ENCODE peak calls at places on chromosomes 16 and 17, in ten cellular contexts. A is K562, P is HepG2, U is tibial nerve, H is sigmoid colon, I is esophagus muscularis mucosa, S is A549, L is upper lobe of left lung, V is stomach, F is transverse colon. R is an unnamed sample.

GRCh38 chr16:67101683-67102082 is 8.1 kb upstream of the PHAF1 start:
- DNase-seq in S (no peak), I (no peak), A (no peak), V (no peak), H (no peak), L (no peak), U (no peak), P (no peak), F (no peak), R (no peak)

GRCh38 chr17:7383371-7383741 is 2.5 kb downstream of the TNK1 start:
- DNase-seq in P (no peak), V (no peak), A (no peak), L (peak), H (no peak), F (no peak), U (no peak), S (no peak), I (no peak), R (peak)

GRCh38 chr17:6706499-6706898 is 6.7 kb downstream of the SLC13A5 start:
- DNase-seq in S (no peak), L (peak), V (peak), I (no peak), A (no peak), H (peak), P (no peak), F (no peak), U (no peak), R (no peak)

GRCh38 chr16:83473109-83473508 is 334.7 kb upstream of the HSBP1 start:
- DNase-seq in P (no peak), A (no peak), V (no peak), S (no peak), I (no peak), H (no peak), L (no peak), F (no peak), U (no peak), R (no peak)

GRCh38 chr16:68760671-68761275 is 23.7 kb downstream of the CDH1 start:
- DNase-seq in F (peak), V (no peak), H (no peak), P (peak), A (peak), I (no peak), U (no peak), L (no peak), S (peak), R (no peak)

GRCh38 chr16:74568961-74569631 is 37.8 kb downstream of the GLG1 start:
- DNase-seq in H (no peak), U (no peak), S (no peak), L (no peak), I (no peak), P (no peak), V (no peak), F (no peak), A (no peak), R (no peak)

GRCh38 chr17:29643817-29644160 is 21.1 kb upstream of the CORO6 start:
- DNase-seq in V (no peak), P (no peak), U (no peak), L (no peak), S (no peak), F (no peak), H (no peak), A (no peak), I (no peak), R (no peak)

GRCh38 chr17:68910256-68910705 is 44.9 kb downstream of the ABCA8 start:
- DNase-seq in P (no peak), S (no peak), U (no peak), H (peak), V (no peak), I (no peak), A (peak), L (no peak), F (no peak), R (peak)

GRCh38 chr16:55710466-55710865 is 54.7 kb downstream of the SLC6A2 start:
- DNase-seq in L (no peak), S (no peak), I (no peak), H (no peak), A (no peak), F (no peak), V (no peak), P (no peak), U (no peak), R (no peak)

GRCh38 chr16:89320717-89321501 is 103.4 kb downstream of the ZNF778 start:
- DNase-seq in H (no peak), U (no peak), P (no peak), S (peak), F (peak), L (peak), V (peak), I (no peak), A (peak), R (no peak)

GRCh38 chr16:29319726-29320125 is 86.8 kb downstream of the NPIPB11 start:
- DNase-seq in A (no peak), S (no peak), P (no peak), U (no peak), V (no peak), L (no peak), F (no peak), I (no peak), H (no peak), R (no peak)

GRCh38 chr16:77918792-77919707 is 103.3 kb upstream of the CLEC3A start:
- DNase-seq in F (no peak), U (no peak), V (no peak), P (peak), H (no peak), I (no peak), A (no peak), L (no peak), S (peak), R (no peak)

GRCh38 chr17:73420897-73421296 is 109.1 kb upstream of the CDC42EP4 start:
- DNase-seq in V (no peak), H (peak), P (peak), A (peak), S (peak), F (no peak), I (no peak), U (no peak), L (no peak), R (no peak)

GRCh38 chr17:77836557-77837041 is 121.9 kb upstream of the TNRC6C start:
- DNase-seq in P (no peak), L (no peak), F (no peak), H (peak), S (peak), A (no peak), V (no peak), I (no peak), U (no peak), R (no peak)

GRCh38 chr16:72921106-72921505 is 126.8 kb downstream of the ZFHX3 start:
- DNase-seq in P (no peak), U (no peak), A (no peak), S (no peak), I (no peak), F (no peak), H (peak), V (no peak), L (no peak), R (no peak)

GRCh38 chr16:53753431-53753830 is 49.5 kb downstream of the FTO start:
- DNase-seq in A (no peak), L (no peak), V (no peak), P (no peak), I (no peak), U (no peak), H (no peak), F (no peak), S (no peak), R (no peak)

GRCh38 chr16:265711-266110 is 10.0 kb downstream of the RGS11 start:
- DNase-seq in S (no peak), I (no peak), H (no peak), U (no peak), V (peak), L (peak), A (no peak), F (no peak), P (no peak), R (no peak)

GRCh38 chr17:18027280-18027679 is 11.7 kb downstream of the ATPAF2 start:
- DNase-seq in V (no peak), U (no peak), I (no peak), L (no peak), A (no peak), F (no peak), P (no peak), S (no peak), H (no peak), R (no peak)

GRCh38 chr17:57685499-57686132 is 59.5 kb downstream of the CCDC182 start:
- DNase-seq in S (no peak), H (no peak), A (no peak), V (no peak), F (no peak), I (peak), U (no peak), L (no peak), P (no peak), R (no peak)
- TF ChIP-seq POLR2A in S (no peak), H (no peak), A (no peak), V (no peak), F (no peak), I (no peak), U (no peak), L (no peak), P (no peak), R (no peak)

DNA sequence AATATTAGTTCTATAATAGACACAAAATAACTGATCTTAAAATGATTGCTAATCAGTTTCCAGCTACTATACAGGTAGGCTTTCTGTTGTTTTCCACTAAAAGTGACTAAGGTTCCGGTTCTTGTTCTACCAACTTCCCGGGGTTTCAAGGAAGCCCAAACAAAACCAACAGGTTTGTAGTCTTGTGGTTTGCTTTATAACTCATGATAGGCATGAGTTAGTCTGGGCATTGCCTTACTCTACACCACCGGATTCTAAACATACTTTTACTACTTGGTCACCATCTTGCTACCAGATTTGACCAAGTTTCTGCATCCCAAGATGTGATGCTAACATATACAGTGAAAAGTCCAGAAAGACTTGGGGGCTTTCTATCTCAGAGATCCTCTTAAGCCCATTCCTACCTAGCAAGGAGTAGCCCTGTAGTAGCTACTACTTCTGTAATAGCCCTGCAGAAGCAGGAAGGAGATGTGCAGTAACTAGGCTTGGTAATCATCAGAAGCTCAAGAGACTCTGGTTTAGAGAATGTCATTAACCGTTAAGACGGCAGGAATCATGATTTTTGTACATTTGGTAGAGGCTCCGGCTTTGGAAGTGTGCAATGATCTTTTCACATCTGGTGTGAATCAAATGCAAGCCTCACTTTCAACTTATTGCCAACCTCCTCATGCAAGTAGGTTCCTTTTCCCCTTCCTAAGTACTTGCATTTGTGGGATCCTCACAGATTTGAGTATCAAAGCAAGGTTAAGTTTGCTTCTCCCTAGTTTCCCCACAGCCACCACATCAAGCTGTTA is 1.6 kb downstream of the FAM117A start:
- DNase-seq in P (no peak), V (no peak), S (no peak), U (no peak), A (no peak), F (no peak), H (no peak), L (no peak), I (no peak), R (no peak)
- H3K27ac ChIP-seq in P (no peak), V (no peak), S (no peak), U (no peak), A (peak), F (peak), H (peak), L (peak), I (peak), R (no peak)

GRCh38 chr17:27315322-27315721 is 21.4 kb downstream of the WSB1 start:
- DNase-seq in P (no peak), F (peak), U (peak), S (no peak), L (no peak), A (peak), V (peak), H (peak), I (peak), R (peak)
- TF ChIP-seq EP300 in P (no peak), F (peak), U (peak), S (no peak), L (no peak), A (no peak), V (peak), H (peak), I (no peak), R (no peak)

DNA sequence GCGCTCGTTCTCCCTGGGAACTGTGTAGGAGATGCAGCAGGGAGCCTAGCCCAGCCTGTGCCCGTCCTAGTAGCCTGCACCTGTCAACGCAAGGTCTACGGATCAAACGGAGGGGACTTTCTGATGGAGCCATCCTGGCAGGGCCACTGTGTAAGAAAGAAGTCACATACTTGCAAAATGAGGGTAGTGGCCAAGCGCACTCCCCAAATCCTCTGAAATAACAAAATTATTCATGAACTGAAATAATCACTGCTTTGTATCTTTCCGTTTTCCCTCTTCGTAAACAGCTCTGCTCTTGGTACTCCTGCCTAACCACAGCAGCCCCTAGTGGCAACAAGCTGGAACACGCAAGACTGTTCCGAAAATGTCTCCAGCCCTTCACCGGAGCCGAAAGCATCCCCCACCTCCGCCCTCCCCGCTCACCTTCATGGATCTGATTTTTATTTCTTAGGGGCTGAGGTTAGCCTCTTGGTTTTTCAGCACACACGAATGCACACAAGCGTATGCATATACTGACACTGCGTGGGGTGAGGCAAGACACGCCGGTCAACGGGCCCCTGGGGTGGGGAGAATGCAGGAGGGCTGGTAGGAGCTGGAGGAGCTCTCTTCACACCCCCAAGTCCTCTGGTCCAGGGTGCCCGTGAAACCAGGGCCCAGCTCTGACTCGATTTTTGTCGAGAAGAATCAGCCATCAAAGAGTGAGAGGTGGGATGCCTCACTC is 100.8 kb downstream of the ABCC12 start:
- DNase-seq in A (peak), F (peak), P (peak), S (peak), I (no peak), L (peak), V (peak), H (no peak), U (no peak), R (peak)
- TF ChIP-seq POLR2A in A (no peak), F (no peak), P (no peak), S (no peak), I (no peak), L (no peak), V (no peak), H (no peak), U (no peak), R (no peak)

DNA sequence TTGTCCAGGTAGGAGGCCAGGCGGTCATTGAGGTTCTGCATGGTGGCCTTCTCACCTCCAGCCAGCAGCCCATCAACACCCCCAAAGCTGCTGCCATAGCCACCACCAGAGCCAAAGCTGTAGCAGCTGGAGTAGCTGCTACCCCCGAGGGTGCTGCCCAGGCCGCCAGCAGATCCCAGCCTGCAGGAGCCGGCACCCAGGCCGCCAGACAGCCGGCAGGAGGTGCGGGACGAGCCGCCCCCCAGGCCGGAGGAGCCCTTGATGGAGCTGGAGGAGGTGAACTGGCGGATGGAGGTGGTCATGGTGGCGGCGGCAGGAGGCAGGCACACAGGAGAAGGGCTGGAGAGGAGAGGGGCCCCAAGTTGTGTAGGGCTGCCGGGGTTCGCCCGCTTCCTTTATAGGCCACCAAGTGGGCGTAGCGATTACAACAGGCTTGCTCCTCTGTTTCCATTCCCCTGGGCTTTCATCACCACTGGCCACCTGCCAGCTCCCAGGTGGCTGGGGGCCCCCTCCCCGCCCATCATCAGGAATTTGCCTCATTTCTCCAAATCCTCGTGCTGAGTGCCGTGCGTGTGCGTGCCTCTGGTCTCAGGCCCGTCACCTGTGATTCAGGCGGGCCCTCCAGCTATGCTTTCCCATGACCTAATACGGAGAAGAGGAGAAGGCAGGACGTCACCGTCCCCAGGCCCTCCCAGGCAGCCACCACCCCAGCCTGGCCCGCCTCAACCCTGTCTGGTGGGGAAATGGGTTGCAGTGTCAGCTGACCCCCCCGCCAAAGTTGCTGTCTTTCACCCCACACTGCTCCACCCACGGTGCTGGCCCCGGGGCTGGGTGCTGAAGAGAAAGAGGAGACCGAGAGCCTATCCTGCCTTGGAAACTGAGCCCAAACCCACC is at the start of gene KRT17:
- DNase-seq in P (no peak), I (no peak), F (no peak), L (no peak), U (no peak), A (peak), H (peak), V (no peak), S (no peak), R (no peak)
- H3K27ac ChIP-seq in P (no peak), I (no peak), F (no peak), L (no peak), U (no peak), A (no peak), H (no peak), V (no peak), S (no peak), R (no peak)

DNA sequence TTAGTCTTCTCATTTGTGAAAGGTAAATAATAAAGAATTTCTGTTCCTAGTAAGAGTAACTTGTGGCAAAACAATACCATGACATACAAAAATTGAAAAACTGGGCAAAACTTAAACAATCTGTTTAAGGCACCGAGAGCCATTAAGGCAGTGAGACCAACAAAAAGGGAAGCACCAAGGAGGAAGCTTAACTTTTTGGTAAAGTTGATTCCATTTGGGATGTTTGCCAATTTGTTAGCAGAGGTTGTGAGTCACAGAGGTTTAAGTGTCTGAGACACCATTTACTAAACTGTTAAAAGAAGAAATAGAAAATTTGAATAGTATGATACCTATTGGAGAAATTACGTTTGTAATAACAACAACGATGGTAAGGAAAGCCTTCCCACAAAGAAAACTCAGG is 4.9 kb downstream of the SLC35G3 start:
- DNase-seq in S (no peak), A (no peak), U (no peak), H (no peak), V (no peak), I (no peak), L (no peak), F (no peak), P (no peak), R (no peak)
- TF ChIP-seq EP300 in S (no peak), A (no peak), U (no peak), H (no peak), V (no peak), I (no peak), L (no peak), F (no peak), P (no peak), R (no peak)

GRCh38 chr17:42519546-42520444 is 16.2 kb upstream of the NAGLU start:
- DNase-seq in H (peak), U (peak), A (peak), L (peak), S (peak), P (peak), V (peak), F (peak), I (peak), R (peak)
- TF ChIP-seq POLR2A in H (no peak), U (no peak), A (no peak), L (no peak), S (peak), P (no peak), V (no peak), F (no peak), I (no peak), R (no peak)

R was measured in ovary.